ENCODE peak calls at places on chromosomes 4 and X, in six cellular contexts. H is lower lobe of right lung; W is heart left ventricle; Z is uterus; V is GM12878; X is CD4-positive, CD25-positive, alpha-beta regulatory T cell. N is an unnamed sample.

GRCh38 chr4:89509708-89510269 is 202.2 kb upstream of the GPRIN3 start:
- DNase-seq in V (peak; percentile 31), X (no peak), H (no peak), Z (no peak), W (no peak), N (no peak)

GRCh38 chr4:38099908-38100407 is 139.8 kb downstream of the PTTG2 start:
- DNase-seq in W (no peak), H (no peak), X (no peak), V (no peak), Z (no peak), N (no peak)

GRCh38 chrX:108186811-108187210 is 95.2 kb downstream of the ATG4A start:
- DNase-seq in V (no peak), W (no peak), H (no peak), X (no peak), Z (no peak), N (no peak)

GRCh38 chr4:182569561-182569960 is 326.4 kb downstream of the TENM3 start:
- DNase-seq in X (no peak), V (no peak), H (no peak), Z (no peak), W (no peak), N (no peak)

GRCh38 chr4:96521046-96521536 is 681.2 kb downstream of the PDHA2 start:
- DNase-seq in W (no peak), X (no peak), V (no peak), H (no peak), Z (no peak), N (no peak)

GRCh38 chrX:1464282-1465131 is 11.8 kb upstream of the ASMTL start:
- DNase-seq in V (no peak), W (peak; percentile 5), X (no peak), H (peak; percentile 22), Z (no peak), N (no peak)

GRCh38 chr4:82775243-82775642 is 23.4 kb downstream of the SCD5 start:
- DNase-seq in V (no peak), Z (no peak), H (no peak), W (no peak), X (no peak), N (no peak)

GRCh38 chr4:173264245-173264959 is 69.8 kb downstream of the HMGB2 start:
- DNase-seq in W (peak; percentile 29), H (no peak), X (peak; percentile 4), Z (peak; percentile 29), V (no peak), N (no peak)

GRCh38 chr4:38765391-38765790 is 17.4 kb downstream of the TLR10 start:
- DNase-seq in X (no peak), V (no peak), W (no peak), H (no peak), Z (no peak), N (no peak)

GRCh38 chr4:6732441-6733357 is 16.7 kb downstream of the BLOC1S4 start:
- DNase-seq in X (no peak), Z (peak; percentile 77), H (peak; percentile 80), V (no peak), W (peak; percentile 68), N (no peak)

GRCh38 chr4:122832732-122833131 is 6.1 kb downstream of the FGF2 start:
- DNase-seq in H (no peak), W (no peak), X (no peak), Z (no peak), V (no peak), N (no peak)

DNA sequence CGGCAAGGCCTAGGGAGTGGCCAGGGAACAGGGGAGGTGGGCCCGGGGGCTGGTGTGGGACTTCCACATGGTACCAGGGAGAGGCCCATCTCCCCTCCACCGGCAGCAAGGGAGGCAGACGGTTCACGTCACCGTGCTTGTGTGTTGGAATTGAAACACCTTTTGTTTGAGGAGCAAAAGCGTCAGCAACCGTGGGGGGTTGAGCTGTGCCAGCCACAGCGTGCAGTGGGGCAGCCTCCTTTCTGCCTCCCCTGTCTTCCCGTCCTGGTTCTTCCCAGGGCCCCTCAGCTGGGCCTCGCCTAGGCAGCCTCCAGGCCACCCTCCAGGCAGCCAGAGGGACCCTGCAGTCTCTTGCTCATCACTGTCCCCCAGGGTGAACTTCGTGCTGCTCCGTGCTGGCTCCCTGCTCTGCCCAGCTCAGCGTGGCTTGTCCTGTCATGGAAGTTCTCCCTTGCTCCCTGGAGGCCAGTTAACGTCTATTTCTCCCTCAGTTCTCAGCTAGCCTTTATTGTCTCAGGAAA is 32.1 kb upstream of the HGFAC start:
- DNase-seq in Z (peak; percentile 6), V (no peak), H (no peak), X (no peak), W (no peak), N (no peak)
- H3K4me1 ChIP-seq in Z (no peaks in the 10 kb centered on the region), V (no peaks in the 10 kb centered on the region), H (peaks cover 4% of the 10 kb centered on the region), X (no peaks in the 10 kb centered on the region), W (no peaks in the 10 kb centered on the region), N (peaks cover 22% of the 10 kb centered on the region)

DNA sequence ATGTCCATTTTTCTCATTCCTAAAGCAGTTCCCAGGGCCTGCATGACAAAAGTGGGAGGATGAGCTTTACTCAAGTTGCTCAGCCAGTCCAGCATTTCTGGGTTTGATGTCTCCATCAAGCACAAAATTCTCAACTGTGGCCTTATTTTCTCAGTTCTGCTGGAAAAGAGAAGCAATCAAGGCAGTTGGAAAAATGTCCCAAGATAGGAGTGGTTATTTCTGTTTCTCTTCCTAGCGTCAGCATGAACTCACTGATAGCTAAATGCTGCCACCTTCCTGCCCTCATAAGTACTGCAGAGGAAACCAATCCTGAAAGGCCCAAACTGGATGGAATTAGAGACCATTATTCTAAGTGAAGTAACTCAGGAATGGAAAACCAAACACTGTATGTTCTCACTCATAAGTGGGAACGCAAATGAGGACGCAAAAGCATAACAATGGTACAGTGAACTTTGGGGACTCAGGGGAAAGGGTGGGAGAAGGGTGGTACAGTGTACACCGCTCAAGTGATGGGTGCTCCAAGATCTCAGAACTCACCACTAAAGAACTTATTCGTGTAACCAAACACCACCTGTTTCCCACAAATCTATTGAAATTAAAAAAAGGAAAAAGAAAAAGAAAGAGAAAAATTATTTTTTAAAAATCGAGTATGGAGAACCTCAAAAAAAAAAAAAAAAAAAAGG is 29.6 kb downstream of the ADH7 start:
- DNase-seq in V (peak; percentile 38), H (no peak), X (peak; percentile 47), W (peak; percentile 58), Z (peak; percentile 80), N (peak; percentile 51)
- H3K4me1 ChIP-seq in V (peaks cover 16% of the 10 kb centered on the region), H (peaks cover 18% of the 10 kb centered on the region), X (no peaks in the 10 kb centered on the region), W (no peaks in the 10 kb centered on the region), Z (peaks cover 7% of the 10 kb centered on the region), N (no peaks in the 10 kb centered on the region)

GRCh38 chr4:3481783-3482397 is 18.8 kb downstream of the DOK7 start:
- DNase-seq in V (no peak), H (no peak), Z (no peak), W (no peak), X (no peak), N (no peak)

GRCh38 chr4:3481113-3481531 is 18.0 kb downstream of the DOK7 start:
- DNase-seq in Z (no peak), H (no peak), X (no peak), W (no peak), V (no peak), N (peak; percentile 69)

GRCh38 chr4:3484057-3484973 is 21.2 kb downstream of the DOK7 start:
- DNase-seq in X (no peak), H (no peak), Z (no peak), V (no peak), W (peak; percentile 77), N (no peak)

GRCh38 chr4:3483471-3483921 is 20.4 kb downstream of the DOK7 start:
- DNase-seq in Z (peak; percentile 42), X (no peak), V (no peak), W (peak; percentile 82), H (no peak), N (no peak)

DNA sequence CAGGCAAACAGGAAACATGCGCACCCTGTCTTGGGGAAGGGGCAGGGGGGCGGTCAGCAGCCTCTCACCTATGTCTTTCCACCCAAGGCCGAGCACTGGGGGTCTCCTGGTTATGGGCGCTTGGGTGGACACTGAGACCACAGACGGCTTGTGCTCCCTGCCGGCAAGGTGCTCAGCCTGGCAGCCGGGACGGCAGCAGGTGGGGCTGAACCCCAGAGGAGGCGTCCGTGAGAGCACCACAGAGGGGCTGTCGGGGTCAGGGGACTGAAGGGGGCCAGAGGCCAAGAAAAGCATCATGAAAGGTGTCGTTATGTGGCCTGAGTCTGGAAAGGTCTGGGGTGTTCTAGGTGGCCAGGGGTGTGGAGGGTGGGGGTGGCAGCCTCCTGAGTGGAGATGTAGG is 19.6 kb downstream of the DOK7 start:
- DNase-seq in H (no peak), Z (no peak), X (no peak), V (no peak), W (no peak), N (no peak)
- H3K4me1 ChIP-seq in H (peaks cover 20% of the 10 kb centered on the region), Z (no peaks in the 10 kb centered on the region), X (peaks cover 9% of the 10 kb centered on the region), V (no peaks in the 10 kb centered on the region), W (peaks cover 49% of the 10 kb centered on the region), N (peaks cover 71% of the 10 kb centered on the region)

GRCh38 chr4:54908744-54909143 is 216.7 kb downstream of the KDR start:
- DNase-seq in V (no peak), Z (no peak), X (no peak), W (no peak), H (no peak), N (no peak)
- H3K4me1 ChIP-seq in V (no peaks in the 10 kb centered on the region), Z (no peaks in the 10 kb centered on the region), X (no peaks in the 10 kb centered on the region), W (no peaks in the 10 kb centered on the region), H (no peaks in the 10 kb centered on the region), N (no peaks in the 10 kb centered on the region)

GRCh38 chr4:140735779-140736391 is 20.3 kb downstream of the TBC1D9 start:
- DNase-seq in H (no peak), X (no peak), V (no peak), Z (no peak), W (no peak), N (no peak)
- H3K4me1 ChIP-seq in H (peaks cover 16% of the 10 kb centered on the region), X (no peaks in the 10 kb centered on the region), V (no peaks in the 10 kb centered on the region), Z (no peaks in the 10 kb centered on the region), W (peaks cover 17% of the 10 kb centered on the region), N (no peaks in the 10 kb centered on the region)

N was measured in NT2/D1.